ENCODE peak calls at places on chromosomes 5 and 9, in nine cellular contexts. M is thoracic aorta, X is foreskin fibroblast, L is MM.1S, Y is epithelial cell of esophagus, B is HFF-Myc, T is SK-N-SH, O is heart left ventricle, C is mammary epithelial cell. J is an unnamed sample.

GRCh38 chr5:158642852-158643251 is 456.9 kb downstream of the EBF1 start:
- DNase-seq in M (no peak), O (peak; percentile 51), B (no peak), Y (no peak), T (no peak), X (no peak), C (no peak), L (peak; percentile 14), J (no peak)

GRCh38 chr5:79809743-79810142 is 120.1 kb downstream of the CMYA5 start:
- DNase-seq in Y (no peak), T (no peak), C (no peak), M (no peak), O (no peak), L (no peak), B (no peak), X (no peak), J (no peak)

GRCh38 chr5:178205010-178205748 is 846 bp downstream of the HNRNPAB start:
- DNase-seq in X (peak; percentile 75), B (no peak), T (peak; percentile 92), L (peak; percentile 72), O (peak; percentile 86), M (peak; percentile 33), C (peak; percentile 69), Y (peak; percentile 80), J (peak; percentile 81)

GRCh38 chr5:5158472-5158895 is 18.4 kb downstream of the ADAMTS16 start:
- DNase-seq in T (no peak), X (no peak), C (no peak), L (no peak), O (no peak), M (no peak), B (no peak), Y (no peak), J (no peak)

GRCh38 chr9:125495137-125496119 is 211.6 kb downstream of the MAPKAP1 start:
- DNase-seq in L (no peak), Y (peak; percentile 78), O (no peak), B (no peak), X (no peak), M (no peak), T (no peak), C (peak; percentile 76), J (no peak)

GRCh38 chr5:135429326-135429725 is 17.8 kb downstream of the DCANP1 start:
- DNase-seq in B (no peak), O (peak; percentile 88), X (no peak), Y (no peak), T (no peak), L (no peak), M (no peak), C (no peak), J (no peak)

GRCh38 chr9:120612218-120612617 is 32.3 kb upstream of the CDK5RAP2 start:
- DNase-seq in O (no peak), C (no peak), T (no peak), L (no peak), Y (peak; percentile 26), X (no peak), B (no peak), M (no peak), J (no peak)

GRCh38 chr9:34254966-34255825 is 73.9 kb downstream of the KIF24 start:
- DNase-seq in M (no peak), B (no peak), X (no peak), L (no peak), C (no peak), O (peak; percentile 34), Y (no peak), T (no peak), J (no peak)

GRCh38 chr9:20462410-20462809 is 159.9 kb downstream of the MLLT3 start:
- DNase-seq in T (no peak), L (no peak), M (no peak), O (no peak), B (no peak), X (no peak), Y (no peak), C (no peak), J (no peak)

DNA sequence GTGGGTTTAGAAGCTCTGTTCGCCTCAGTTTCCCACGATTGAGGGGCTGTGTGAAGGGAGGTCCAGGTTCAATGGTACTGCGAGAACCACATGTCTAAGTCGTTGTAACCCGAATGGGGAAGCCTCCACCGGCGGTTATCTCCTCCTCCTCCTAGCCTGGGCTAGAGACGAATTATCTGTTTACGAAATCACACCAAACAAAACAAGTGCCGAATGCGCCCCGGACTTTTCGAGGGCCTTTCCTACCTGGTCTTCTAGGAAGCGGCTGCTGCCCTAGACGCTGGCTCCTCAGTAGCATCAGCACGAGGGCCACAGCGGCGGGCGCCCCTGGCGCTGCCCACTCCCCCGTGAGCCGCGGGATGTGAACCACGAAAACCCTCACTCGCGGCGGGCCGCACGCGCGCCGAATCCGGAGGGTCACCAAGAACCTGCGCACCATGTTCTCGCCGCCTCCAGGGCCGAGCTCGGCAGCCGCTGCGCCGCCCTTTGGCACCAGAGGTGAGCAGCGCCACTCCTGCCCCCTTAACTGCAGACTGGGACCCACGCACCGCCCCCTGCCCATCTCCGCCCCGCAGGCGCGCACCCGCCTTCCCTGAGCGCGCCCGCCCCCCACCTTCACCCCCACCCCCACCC is at the start of gene CDKN2A:
- DNase-seq in M (no peak), X (no peak), Y (peak; percentile 53), B (no peak), L (no peak), C (peak; percentile 65), T (peak; percentile 79), O (peak; percentile 30), J (no peak)
- TF ChIP-seq CTCF in M (no peak), X (no peak), Y (no peak), B (no peak), L (no peak), C (peak; percentile 14), T (no peak), O (no peak), J (no peak)

GRCh38 chr9:129887210-129888084 is 52.2 kb downstream of the USP20 start:
- DNase-seq in C (no peak), X (no peak), M (no peak), L (peak; percentile 72), B (no peak), T (no peak), O (no peak), Y (peak; percentile 27), J (peak; percentile 62)
- H3K4me3 ChIP-seq in C (no peak overlapping the region), X (no peak overlapping the region), M (peak overlapping the region; percentile 28), L (peak overlapping the region; percentile 65), B (no peak overlapping the region), T (no peak overlapping the region), O (peak overlapping the region; percentile 57), Y (no peak overlapping the region), J (peak overlapping the region; percentile 42)

GRCh38 chr5:140148508-140148907 is 22.8 kb downstream of the IGIP start:
- DNase-seq in Y (no peak), L (no peak), C (no peak), O (no peak), M (no peak), X (no peak), B (no peak), T (peak; percentile 61), J (no peak)
- TF ChIP-seq CTCF in Y (no peak), L (no peak), C (no peak), O (no peak), M (no peak), X (peak; percentile 2), B (no peak), T (no peak), J (no peak)

GRCh38 chr9:95512751-95513120 is 4.0 kb downstream of the PTCH1 start:
- DNase-seq in M (no peak), X (no peak), B (no peak), T (no peak), C (no peak), Y (no peak), O (no peak), L (no peak), J (peak; percentile 47)
- H3K4me3 ChIP-seq in M (no peak overlapping the region), X (no peak overlapping the region), B (peak overlapping the region; percentile 70), T (no peak overlapping the region), C (no peak overlapping the region), Y (no peak overlapping the region), O (no peak overlapping the region), L (no peak overlapping the region), J (no peak overlapping the region)

GRCh38 chr5:96189028-96189826 is 227.6 kb upstream of the ELL2 start:
- DNase-seq in Y (no peak), L (no peak), O (no peak), X (no peak), B (no peak), C (no peak), M (no peak), T (no peak), J (no peak)
- TF ChIP-seq CTCF in Y (no peak), L (no peak), O (no peak), X (no peak), B (no peak), C (no peak), M (no peak), T (no peak), J (no peak)

GRCh38 chr5:494667-495255 is 29.5 kb downstream of the SLC9A3 start:
- DNase-seq in T (no peak), M (no peak), Y (no peak), X (no peak), C (no peak), O (no peak), B (no peak), L (no peak), J (no peak)

GRCh38 chr5:497090-497489 is 27.2 kb downstream of the SLC9A3 start:
- DNase-seq in T (no peak), Y (no peak), L (no peak), M (no peak), X (no peak), B (no peak), O (no peak), C (no peak), J (no peak)

GRCh38 chr5:493758-494157 is 30.5 kb downstream of the SLC9A3 start:
- DNase-seq in Y (no peak), L (no peak), M (no peak), T (no peak), B (no peak), X (no peak), O (no peak), C (no peak), J (no peak)

GRCh38 chr5:497871-498509 is 26.3 kb downstream of the SLC9A3 start:
- DNase-seq in L (no peak), T (no peak), B (no peak), O (no peak), M (no peak), C (no peak), Y (no peak), X (no peak), J (no peak)

GRCh38 chr5:496028-496427 is 28.2 kb downstream of the SLC9A3 start:
- DNase-seq in O (no peak), C (no peak), X (no peak), Y (no peak), B (no peak), M (no peak), T (no peak), L (no peak), J (no peak)
- H3K4me3 ChIP-seq in O (no peak overlapping the region), C (no peak overlapping the region), X (no peak overlapping the region), Y (no peak overlapping the region), B (no peak overlapping the region), M (no peak overlapping the region), T (no peak overlapping the region), L (no peak overlapping the region), J (no peak overlapping the region)

J was measured in HL-60.